ENCODE peak calls at places on chromosome 7, in six cellular contexts. Y is CD8-positive, alpha-beta T cell; F is fibroblast of lung; J is OCI-LY7; D is tibial nerve; V is IMR-90. G is an unnamed sample.
A peak's percentile ranks its signal among the peaks of the same experiment; 100 is the strongest.

GRCh38 chr7:79782256-79782655 is 328.8 kb upstream of the MAGI2 start:
- DNase-seq in J (no peak), Y (no peak), V (no peak), D (no peak), F (no peak), G (peak; percentile 25)

GRCh38 chr7:155815332-155816191 is 3.3 kb upstream of the SHH start:
- DNase-seq in Y (peak; percentile 46), D (no peak), V (peak; percentile 43), F (peak; percentile 36), J (peak; percentile 63), G (peak; percentile 53)

GRCh38 chr7:37342665-37343471 is 105.8 kb downstream of the ELMO1 start:
- DNase-seq in V (no peak), D (no peak), J (peak; percentile 89), F (no peak), Y (peak; percentile 61), G (no peak)

GRCh38 chr7:159063046-159063840 is 81.4 kb downstream of the VIPR2 start:
- DNase-seq in F (no peak), J (no peak), V (no peak), D (no peak), Y (no peak), G (no peak)

GRCh38 chr7:867001-867405 is 9.4 kb upstream of the GET4 start:
- DNase-seq in F (peak; percentile 62), D (peak; percentile 59), J (no peak), Y (no peak), V (peak; percentile 97), G (peak; percentile 51)

GRCh38 chr7:44143606-44144250 is 2.6 kb upstream of the MYL7 start:
- DNase-seq in J (no peak), F (no peak), V (no peak), Y (no peak), D (no peak), G (no peak)

GRCh38 chr7:132859199-132859598 is 222.7 kb downstream of the CHCHD3 start:
- DNase-seq in Y (no peak), J (no peak), D (no peak), F (no peak), V (no peak), G (no peak)

GRCh38 chr7:131020759-131021219 is 286.8 kb upstream of the KLF14 start:
- DNase-seq in F (no peak), V (no peak), D (no peak), J (no peak), Y (no peak), G (no peak)

GRCh38 chr7:40709077-40709964 is 574.5 kb downstream of the SUGCT start:
- DNase-seq in F (no peak), Y (no peak), V (no peak), J (no peak), D (no peak), G (peak; percentile 51)

GRCh38 chr7:144529269-144529926 is 125.9 kb upstream of the NOBOX start:
- DNase-seq in V (no peak), F (no peak), J (no peak), D (no peak), Y (no peak), G (no peak)

GRCh38 chr7:109939207-109939606 is 1151.7 kb upstream of the LRRN3 start:
- DNase-seq in D (no peak), V (no peak), J (no peak), Y (no peak), F (no peak), G (no peak)

GRCh38 chr7:96169439-96169838 is 152.5 kb downstream of the SLC25A13 start:
- DNase-seq in J (no peak), D (no peak), F (peak; percentile 39), V (no peak), Y (no peak), G (peak; percentile 65)

GRCh38 chr7:69708857-69709256 is 110.6 kb downstream of the AUTS2 start:
- DNase-seq in J (no peak), D (no peak), Y (no peak), V (no peak), F (peak; percentile 74), G (peak; percentile 38)

GRCh38 chr7:50652400-50653115 is 87.4 kb upstream of the DDC start:
- DNase-seq in J (no peak), D (no peak), F (no peak), V (no peak), Y (no peak), G (no peak)

GRCh38 chr7:98200364-98200763 is 10.9 kb upstream of the BHLHA15 start:
- DNase-seq in F (no peak), J (peak; percentile 94), Y (no peak), V (no peak), D (no peak), G (no peak)

GRCh38 chr7:30761214-30762156 is 9.6 kb downstream of the INMT start:
- DNase-seq in D (no peak), J (no peak), F (peak; percentile 20), V (no peak), Y (no peak), G (peak; percentile 93)

GRCh38 chr7:135978624-135979023 is 1.5 kb upstream of the MTPN start:
- DNase-seq in J (no peak), F (no peak), V (no peak), Y (no peak), D (no peak), G (no peak)

GRCh38 chr7:132228240-132228639 is 348.0 kb downstream of the PLXNA4 start:
- DNase-seq in F (no peak), J (no peak), D (no peak), V (no peak), Y (no peak), G (no peak)

DNA sequence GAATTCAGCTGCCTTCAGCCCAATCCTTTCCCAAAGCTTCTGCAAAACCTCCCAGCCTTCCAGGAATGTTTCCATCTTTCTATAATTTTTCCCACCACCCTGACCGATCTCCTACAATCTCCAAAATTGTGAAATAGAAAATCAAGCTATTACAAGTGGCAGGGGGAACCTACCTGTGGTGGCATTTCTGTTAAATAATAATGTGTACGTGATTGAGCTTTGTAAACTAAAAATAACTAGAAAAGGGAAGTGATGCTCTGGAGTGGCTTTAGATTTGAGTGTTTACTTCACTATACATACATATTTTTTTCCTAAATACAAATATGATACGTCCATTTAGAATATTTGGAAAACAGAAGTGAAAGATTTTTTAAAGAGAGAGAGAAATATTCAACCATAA is 593.6 kb downstream of the GRM8 start:
- DNase-seq in F (no peak), Y (no peak), D (no peak), J (no peak), V (no peak), G (no peak)
- H3K4me3 ChIP-seq in F (no peak overlapping the region), Y (no peak overlapping the region), D (no peak overlapping the region), J (no peak overlapping the region), V (no peak overlapping the region), G (no peak overlapping the region)

GRCh38 chr7:74025745-74026144 is 2.2 kb upstream of the ELN start:
- DNase-seq in J (no peak), Y (no peak), V (no peak), D (no peak), F (no peak), G (no peak)

GRCh38 chr7:74026406-74027123 is 1.4 kb upstream of the ELN start:
- DNase-seq in Y (peak; percentile 48), D (peak; percentile 87), F (peak; percentile 41), J (peak; percentile 53), V (peak; percentile 46), G (peak; percentile 68)

GRCh38 chr7:74028321-74028812 is 394 bp downstream of the ELN start:
- DNase-seq in F (no peak), V (no peak), Y (no peak), D (no peak), J (no peak), G (no peak)

GRCh38 chr7:74027683-74028320 is at the start of gene ELN:
- DNase-seq in D (peak; percentile 72), F (peak; percentile 60), V (peak; percentile 43), J (no peak), Y (no peak), G (peak; percentile 83)

DNA sequence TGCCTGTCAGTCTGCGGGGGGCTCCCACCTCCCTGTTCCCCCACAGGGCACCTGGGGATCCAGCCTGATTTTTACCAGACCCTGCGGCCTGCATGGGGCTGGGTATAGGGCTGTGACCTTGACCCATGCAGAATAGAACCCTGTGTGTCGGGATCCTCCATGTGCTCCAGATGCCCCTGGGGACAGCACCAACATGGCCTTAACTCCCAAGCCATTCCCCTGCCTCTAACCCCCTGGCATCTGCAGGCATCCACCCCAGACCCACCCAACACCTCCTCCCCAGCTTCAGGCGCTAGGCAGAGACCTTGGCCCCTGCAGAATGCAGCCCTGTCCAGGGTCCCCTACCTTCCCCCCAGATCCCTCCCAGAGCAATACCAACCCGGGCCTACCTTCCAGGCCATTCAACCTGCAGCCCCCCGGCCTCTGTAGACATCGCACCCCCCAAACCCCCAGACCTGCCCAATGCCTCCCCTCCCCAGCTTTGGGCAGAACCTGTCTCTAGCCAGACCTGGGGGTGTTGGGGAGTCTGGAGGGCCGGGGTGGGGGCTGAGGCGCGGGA is 770 bp upstream of the ELN start:
- DNase-seq in J (no peak), V (no peak), Y (no peak), D (no peak), F (no peak), G (no peak)
- TF ChIP-seq CTCF in J (peak; percentile 52), V (no peak), Y (no peak), D (no peak), F (no peak), G (no peak)

DNA sequence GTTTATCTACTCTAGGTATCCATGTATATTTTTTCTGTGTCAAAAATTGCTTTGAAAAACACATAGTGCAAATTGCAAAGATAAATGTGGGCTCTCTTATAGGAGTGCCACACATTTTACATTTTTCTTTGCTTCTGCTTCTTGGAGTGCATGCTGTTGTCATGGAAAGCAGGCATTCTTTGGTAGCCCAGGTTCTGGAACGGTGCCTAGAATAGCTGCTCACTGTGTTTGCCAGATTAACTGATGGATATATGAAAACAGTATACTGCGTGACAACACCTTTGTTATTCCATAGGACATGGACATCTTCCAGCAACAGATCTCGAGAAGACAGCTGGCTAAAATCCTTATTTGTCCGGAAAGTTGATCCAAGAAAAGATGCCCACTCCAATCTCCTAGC is 13.4 kb downstream of the NIPSNAP2 start:
- DNase-seq in V (peak; percentile 60), D (no peak), J (no peak), F (peak; percentile 79), Y (no peak), G (peak; percentile 72)
- H3K4me3 ChIP-seq in V (no peak overlapping the region), D (no peak overlapping the region), J (no peak overlapping the region), F (no peak overlapping the region), Y (no peak overlapping the region), G (no peak overlapping the region)

GRCh38 chr7:15018981-15019380 is 116.4 kb upstream of the DGKB start:
- DNase-seq in F (no peak), Y (no peak), D (no peak), J (no peak), V (no peak), G (no peak)

GRCh38 chr7:15015545-15016314 is 113.2 kb upstream of the DGKB start:
- DNase-seq in F (peak; percentile 68), J (peak; percentile 35), D (no peak), Y (no peak), V (peak; percentile 49), G (peak; percentile 85)

GRCh38 chr7:15012135-15012534 is 109.6 kb upstream of the DGKB start:
- DNase-seq in D (no peak), F (no peak), Y (no peak), V (no peak), J (no peak), G (no peak)

GRCh38 chr7:15016726-15017125 is 114.2 kb upstream of the DGKB start:
- DNase-seq in D (no peak), J (no peak), V (no peak), F (no peak), Y (no peak), G (no peak)

DNA sequence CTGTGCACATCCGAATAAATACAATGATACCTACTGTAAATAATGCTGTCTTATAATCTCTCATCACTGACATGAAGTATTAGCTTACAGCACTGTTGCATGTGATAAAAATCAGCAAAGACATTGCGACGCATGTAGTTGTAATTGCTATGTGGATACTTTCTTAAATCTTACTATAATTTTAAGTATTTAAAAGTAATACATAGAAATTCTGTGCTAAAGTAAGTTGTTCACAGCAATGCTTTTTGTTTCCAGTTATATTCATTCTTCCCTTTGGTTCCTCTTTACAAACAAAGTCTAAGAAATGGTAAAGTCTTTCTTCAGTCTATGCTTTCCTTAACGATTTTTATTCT is 113.7 kb upstream of the DGKB start:
- DNase-seq in F (no peak), D (no peak), V (no peak), Y (no peak), J (no peak), G (no peak)
- TF ChIP-seq CTCF in F (no peak), D (no peak), V (no peak), Y (peak; percentile 27), J (peak; percentile 20), G (no peak)